ENCODE peak calls at places on chromosomes 16 and 17, in nine cellular contexts. J is right lobe of liver; A is GM23338; D is NT2/D1; O is naive thymus-derived CD4-positive, alpha-beta T cell; M is psoas muscle; F is transverse colon; Q is Caco-2; R is spleen. T is an unnamed sample. For H3K4me1, the result is how much of the 10 kb centered on the place peaks cover.

GRCh38 chr16:55571-56136 is 2.0 kb downstream of the SNRNP25 start:
- DNase-seq in J (no peak), A (no peak), D (no peak), O (no peak), M (no peak), F (no peak), Q (no peak), R (peak), T (no peak)

GRCh38 chr17:75273968-75274708 is 3.1 kb upstream of the MIF4GD start:
- DNase-seq in J (no peak), A (no peak), D (no peak), O (no peak), M (peak), F (no peak), Q (no peak), R (peak), T (no peak)

GRCh38 chr17:79815836-79816371 is 19.0 kb upstream of the CBX8 start:
- DNase-seq in J (no peak), A (no peak), D (no peak), O (no peak), M (no peak), F (no peak), Q (no peak), R (no peak), T (no peak)

GRCh38 chr17:66367112-66367511 is 64.7 kb downstream of the PRKCA start:
- DNase-seq in J (no peak), A (no peak), D (no peak), O (no peak), M (no peak), F (no peak), Q (no peak), R (no peak), T (no peak)

GRCh38 chr17:77571141-77571540 is 387.4 kb upstream of the TNRC6C start:
- DNase-seq in J (no peak), A (peak), D (no peak), O (no peak), M (no peak), F (no peak), Q (no peak), R (no peak), T (no peak)

GRCh38 chr16:57604177-57604576 is 24.3 kb upstream of the ADGRG1 start:
- DNase-seq in J (no peak), A (no peak), D (no peak), O (no peak), M (no peak), F (no peak), Q (no peak), R (no peak), T (no peak)

GRCh38 chr16:53605979-53606378 is 97.7 kb downstream of the RPGRIP1L start:
- DNase-seq in J (no peak), A (no peak), D (no peak), O (no peak), M (no peak), F (no peak), Q (no peak), R (no peak), T (no peak)

GRCh38 chr17:74357466-74357809 is 4.2 kb downstream of the BTBD17 start:
- DNase-seq in J (no peak), A (peak), D (no peak), O (no peak), M (no peak), F (no peak), Q (no peak), R (no peak), T (no peak)

GRCh38 chr17:17520599-17521232 is 24.5 kb upstream of the RASD1 start:
- DNase-seq in J (no peak), A (no peak), D (no peak), O (no peak), M (peak), F (no peak), Q (no peak), R (no peak), T (no peak)

GRCh38 chr16:85820604-85821372 is 21.3 kb downstream of the COX4I1 start:
- DNase-seq in J (no peak), A (no peak), D (no peak), O (no peak), M (no peak), F (no peak), Q (no peak), R (no peak), T (no peak)

GRCh38 chr17:27597783-27598320 is 33.1 kb upstream of the LGALS9 start:
- DNase-seq in J (no peak), A (no peak), D (no peak), O (no peak), M (no peak), F (no peak), Q (no peak), R (peak), T (no peak)

GRCh38 chr16:86578499-86579267 is at the start of gene FOXL1:
- DNase-seq in J (no peak), A (peak), D (no peak), O (no peak), M (no peak), F (no peak), Q (no peak), R (no peak), T (no peak)

GRCh38 chr16:3665508-3665907 is 11.0 kb downstream of the DNASE1 start:
- DNase-seq in J (no peak), A (no peak), D (no peak), O (peak), M (no peak), F (no peak), Q (no peak), R (no peak), T (peak)

GRCh38 chr16:50771366-50771765 is 29.5 kb downstream of the CYLD start:
- DNase-seq in J (no peak), A (no peak), D (no peak), O (no peak), M (no peak), F (no peak), Q (no peak), R (no peak), T (no peak)

GRCh38 chr17:81044764-81045589 is 10.0 kb downstream of the BAIAP2 start:
- DNase-seq in J (peak), A (no peak), D (no peak), O (no peak), M (peak), F (peak), Q (no peak), R (peak), T (no peak)

GRCh38 chr17:41627316-41628072 is 3.1 kb upstream of the KRT17 start:
- DNase-seq in J (no peak), A (peak), D (no peak), O (no peak), M (no peak), F (no peak), Q (no peak), R (peak), T (no peak)

GRCh38 chr16:30748634-30749445 is 615 bp downstream of the PHKG2 start:
- DNase-seq in J (peak), A (peak), D (no peak), O (peak), M (peak), F (peak), Q (peak), R (peak), T (no peak)

GRCh38 chr17:82229686-82230626 is 1.1 kb downstream of the SLC16A3 start:
- DNase-seq in J (peak), A (no peak), D (no peak), O (no peak), M (peak), F (peak), Q (no peak), R (peak), T (no peak)

GRCh38 chr17:77317091-77317519 is 176.3 kb downstream of the SEC14L1 start:
- DNase-seq in J (peak), A (no peak), D (no peak), O (no peak), M (no peak), F (peak), Q (no peak), R (peak), T (no peak)

GRCh38 chr17:75783803-75784472 is 668 bp upstream of the UNK start:
- DNase-seq in J (peak), A (peak), D (no peak), O (no peak), M (no peak), F (peak), Q (no peak), R (peak), T (peak)

GRCh38 chr16:84706856-84707255 is 7.1 kb downstream of the USP10 start:
- DNase-seq in J (no peak), A (no peak), D (no peak), O (no peak), M (no peak), F (no peak), Q (no peak), R (no peak), T (no peak)

GRCh38 chr17:19354123-19354522 is 8.4 kb downstream of the B9D1 start:
- DNase-seq in J (no peak), A (no peak), D (no peak), O (no peak), M (no peak), F (no peak), Q (no peak), R (no peak), T (no peak)

GRCh38 chr17:40526668-40527067 is 25.2 kb upstream of the TNS4 start:
- DNase-seq in J (no peak), A (no peak), D (no peak), O (no peak), M (peak), F (no peak), Q (no peak), R (peak), T (no peak)

GRCh38 chr16:69118994-69119393 is 13.4 kb downstream of the CHTF8 start:
- DNase-seq in J (peak), A (no peak), D (no peak), O (no peak), M (no peak), F (no peak), Q (no peak), R (peak), T (no peak)

GRCh38 chr17:48522990-48523389 is 7.8 kb downstream of the HOXB1 start:
- DNase-seq in J (no peak), A (no peak), D (no peak), O (no peak), M (no peak), F (no peak), Q (no peak), R (no peak), T (no peak)

GRCh38 chr16:82050909-82051357 is 15.9 kb downstream of the HSD17B2 start:
- DNase-seq in J (no peak), A (no peak), D (no peak), O (no peak), M (no peak), F (no peak), Q (peak), R (no peak), T (no peak)
- H3K4me1 ChIP-seq in J (under half), A (under half), D (under half), O (under half), M (under half), F (half or more), Q (half or more), R (under half), T (under half)

GRCh38 chr17:7313028-7313889 is 1.9 kb downstream of the GPS2 start:
- DNase-seq in J (no peak), A (peak), D (no peak), O (no peak), M (no peak), F (no peak), Q (no peak), R (no peak), T (peak)
- H3K4me1 ChIP-seq in J (under half), A (under half), D (under half), O (under half), M (half or more), F (half or more), Q (under half), R (half or more), T (half or more)

DNA sequence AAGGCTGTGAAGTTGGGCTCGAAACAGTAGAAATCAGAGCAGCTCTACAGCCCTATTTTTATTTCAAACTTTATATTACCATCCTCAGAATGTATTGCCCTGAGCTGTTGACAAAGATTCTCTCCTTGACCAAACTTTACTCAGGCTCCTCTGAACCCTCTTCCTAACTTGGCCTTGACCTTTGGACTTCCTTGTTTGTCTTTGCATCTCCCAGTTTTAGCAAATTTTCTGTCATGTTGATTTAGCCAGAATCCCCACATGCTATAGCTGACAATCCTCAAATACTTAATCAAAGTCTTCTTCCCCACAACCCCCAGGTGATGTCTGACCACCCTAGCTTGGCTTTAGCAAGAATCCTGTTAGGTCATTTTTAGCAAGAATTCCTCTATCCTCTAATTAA is 87.4 kb upstream of the GRIN2A start:
- DNase-seq in J (no peak), A (no peak), D (no peak), O (no peak), M (no peak), F (no peak), Q (no peak), R (no peak), T (no peak)
- H3K4me1 ChIP-seq in J (under half), A (under half), D (under half), O (under half), M (under half), F (under half), Q (under half), R (under half), T (under half)

DNA sequence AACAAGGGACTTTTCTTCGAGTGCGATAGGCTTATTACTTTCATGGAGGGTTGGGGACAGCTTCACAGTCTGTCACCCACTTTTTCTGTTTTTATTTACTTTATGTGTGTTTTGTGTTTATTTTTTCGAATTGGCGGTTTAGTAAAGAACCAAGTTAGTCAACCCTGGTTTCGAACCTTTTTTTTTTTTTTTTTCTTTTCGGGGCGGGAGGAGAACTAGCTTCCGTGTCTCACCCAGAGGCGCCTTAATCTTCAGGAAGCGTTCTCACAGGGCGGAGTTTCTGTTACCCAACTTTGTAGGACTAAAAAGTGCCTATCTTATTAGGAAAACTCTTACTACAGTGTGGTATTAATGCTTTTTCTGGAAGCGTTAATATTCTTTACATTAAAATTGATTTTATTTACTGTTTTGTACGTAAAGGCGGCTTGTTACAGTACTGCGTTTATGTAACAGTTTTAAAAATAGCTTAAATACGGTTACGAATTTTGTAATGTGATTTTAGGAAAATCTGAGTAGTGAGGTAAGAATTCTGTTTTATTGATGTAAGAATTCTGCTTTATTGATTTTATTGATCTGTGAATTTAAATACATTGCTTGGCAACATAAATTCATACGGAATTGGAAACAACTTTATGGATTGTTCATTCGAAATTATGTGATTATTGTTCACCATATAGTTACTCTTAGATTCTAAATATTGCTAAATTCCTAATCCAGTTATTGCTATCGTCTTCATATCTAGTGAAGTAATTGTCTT is 883 bp downstream of the ZNF207 start:
- DNase-seq in J (no peak), A (peak), D (no peak), O (peak), M (no peak), F (peak), Q (peak), R (no peak), T (peak)
- H3K4me1 ChIP-seq in J (under half), A (under half), D (under half), O (under half), M (under half), F (half or more), Q (under half), R (half or more), T (half or more)

DNA sequence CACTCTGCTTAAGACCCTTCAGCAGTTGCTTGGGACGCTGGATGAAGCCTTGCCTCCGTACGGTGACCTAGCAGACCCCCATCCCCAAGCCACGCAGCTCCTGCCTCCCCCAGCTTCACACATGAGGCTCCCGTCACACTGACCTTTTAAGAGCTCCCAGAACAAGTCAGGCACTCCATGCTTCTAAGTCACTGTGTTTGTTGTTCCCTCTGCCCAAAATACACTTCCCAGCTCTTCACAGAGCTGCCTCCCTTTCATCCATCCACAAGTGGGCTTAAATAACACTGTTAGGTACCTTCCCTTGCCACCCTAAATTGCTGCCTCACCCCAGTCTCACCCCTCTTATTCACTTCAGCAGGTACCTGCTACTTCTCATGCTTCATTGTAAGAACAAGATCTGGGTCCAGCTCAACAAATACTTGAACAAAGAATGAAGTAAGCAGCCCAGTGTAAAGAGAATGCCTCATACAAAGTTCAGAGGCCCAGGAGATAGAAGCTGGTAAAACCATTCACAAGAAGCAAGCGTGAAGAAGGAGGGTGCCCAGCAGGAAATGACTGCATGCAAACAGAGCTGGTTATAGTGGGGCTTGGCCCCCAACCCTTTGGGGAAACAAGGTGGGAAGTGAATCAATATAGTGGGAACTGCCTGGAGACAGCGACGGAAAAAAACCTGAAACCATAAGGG is 5.8 kb downstream of the ZC3H7A start:
- DNase-seq in J (peak), A (no peak), D (no peak), O (no peak), M (no peak), F (no peak), Q (no peak), R (no peak), T (no peak)
- H3K4me1 ChIP-seq in J (under half), A (under half), D (under half), O (half or more), M (half or more), F (half or more), Q (under half), R (half or more), T (under half)

GRCh38 chr16:65414284-65414984 is 292.6 kb upstream of the CDH11 start:
- DNase-seq in J (no peak), A (no peak), D (no peak), O (no peak), M (no peak), F (no peak), Q (no peak), R (no peak), T (no peak)
- H3K4me1 ChIP-seq in J (under half), A (under half), D (under half), O (under half), M (under half), F (under half), Q (under half), R (under half), T (under half)

GRCh38 chr17:42673885-42674754 is 2.7 kb downstream of the PLEKHH3 start:
- DNase-seq in J (no peak), A (peak), D (no peak), O (no peak), M (peak), F (peak), Q (peak), R (no peak), T (peak)
- H3K4me1 ChIP-seq in J (under half), A (under half), D (under half), O (under half), M (under half), F (under half), Q (under half), R (half or more), T (under half)

DNA sequence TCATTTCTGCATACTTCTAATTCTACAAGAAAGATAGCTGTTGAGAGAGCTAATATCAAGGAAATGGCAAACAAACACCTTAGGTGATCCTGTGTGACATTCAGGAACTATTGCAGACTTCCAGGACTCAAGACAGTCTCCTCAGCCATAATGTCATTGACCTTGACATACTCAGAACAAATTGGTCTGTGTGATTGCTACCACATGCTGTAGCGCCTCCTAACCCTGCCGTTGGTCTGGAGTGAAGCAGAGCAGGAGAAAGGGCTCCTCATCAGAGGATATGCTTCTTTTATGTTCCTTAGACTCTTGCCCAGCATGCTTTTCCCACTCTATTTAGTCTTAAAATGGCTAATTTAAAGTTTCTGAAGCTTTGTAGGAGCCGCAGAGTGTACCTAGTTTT is 194.2 kb upstream of the TBX2 start:
- DNase-seq in J (no peak), A (no peak), D (no peak), O (no peak), M (no peak), F (no peak), Q (no peak), R (no peak), T (no peak)
- H3K4me1 ChIP-seq in J (under half), A (under half), D (under half), O (under half), M (under half), F (under half), Q (under half), R (under half), T (under half)

DNA sequence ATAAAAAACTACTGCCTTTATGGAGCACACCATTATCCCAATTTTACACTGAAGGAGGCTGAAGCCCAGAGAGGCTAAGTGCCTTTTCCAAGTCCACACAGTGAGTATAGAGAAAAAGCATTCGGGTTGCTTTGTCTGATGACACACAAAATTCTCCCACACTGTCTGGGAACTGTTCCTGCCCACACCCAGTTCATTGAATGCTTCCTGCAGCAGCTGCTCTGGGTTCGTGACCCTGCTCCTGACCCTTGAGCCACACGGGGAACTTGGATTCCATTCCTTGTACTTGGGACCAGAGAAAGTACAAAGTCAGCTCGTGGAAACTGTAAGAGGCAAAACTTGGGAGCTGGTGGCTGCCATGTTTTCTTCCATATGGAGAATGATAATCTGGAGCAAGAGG is 57.9 kb downstream of the AKAP1 start:
- DNase-seq in J (no peak), A (no peak), D (no peak), O (no peak), M (no peak), F (no peak), Q (no peak), R (no peak), T (no peak)
- H3K4me1 ChIP-seq in J (under half), A (under half), D (under half), O (under half), M (under half), F (under half), Q (under half), R (under half), T (under half)

T was measured in DND-41.